ENCODE peak calls at places on chromosome 20, in eight cellular contexts. G is heart left ventricle; F is left ventricle myocardium superior; M is ELF-1; T is naive thymus-derived CD8-positive, alpha-beta T cell; N is bronchial epithelial cell; X is activated T-helper 1 cell treated with Interleukin-2 at 50 U/mL for 16 hours; R is mammary epithelial cell. U is an unnamed sample.
A peak's percentile ranks its signal among the peaks of the same experiment; 100 is the strongest.

GRCh38 chr20:53253668-53254067 is 281.5 kb downstream of the TSHZ2 start:
- DNase-seq in N (no peak), X (no peak), T (no peak), F (no peak), R (no peak), M (no peak), G (no peak), U (no peak)

GRCh38 chr20:58706150-58706892 is 13.7 kb downstream of the NPEPL1 start:
- DNase-seq in T (no peak), N (no peak), M (no peak), F (peak; percentile 13), X (no peak), R (no peak), G (no peak), U (no peak)

GRCh38 chr20:63858393-63859165 is 2.7 kb upstream of the ABHD16B start:
- DNase-seq in N (no peak), F (peak; percentile 68), T (no peak), G (peak; percentile 78), X (no peak), R (no peak), M (peak; percentile 69), U (peak; percentile 97)

GRCh38 chr20:57032847-57033246 is 233.6 kb downstream of the BMP7 start:
- DNase-seq in M (peak; percentile 68), G (no peak), N (no peak), T (no peak), X (no peak), R (no peak), F (no peak), U (no peak)

GRCh38 chr20:39190666-39191570 is 228.8 kb downstream of the DHX35 start:
- DNase-seq in X (no peak), F (no peak), G (no peak), R (peak; percentile 82), N (peak; percentile 94), T (no peak), M (peak; percentile 7), U (peak; percentile 48)

GRCh38 chr20:24784607-24785006 is 164.5 kb upstream of the CST7 start:
- DNase-seq in T (no peak), M (no peak), N (no peak), R (no peak), X (no peak), F (no peak), G (no peak), U (no peak)

GRCh38 chr20:57329608-57330221 is at the start of gene SPO11:
- DNase-seq in N (no peak), M (peak; percentile 63), X (no peak), R (no peak), G (no peak), T (no peak), F (no peak), U (peak; percentile 61)

GRCh38 chr20:62755817-62756724 is 40.2 kb upstream of the MRGBP start:
- DNase-seq in G (no peak), R (no peak), T (no peak), N (no peak), X (no peak), M (no peak), F (peak; percentile 28), U (no peak)

GRCh38 chr20:57350086-57350710 is 857 bp upstream of the RAE1 start:
- DNase-seq in R (no peak), G (no peak), X (no peak), N (peak; percentile 18), F (no peak), M (no peak), T (no peak), U (peak; percentile 15)

GRCh38 chr20:56517641-56518040 is 6.9 kb upstream of the FAM209A start:
- DNase-seq in X (no peak), N (no peak), G (no peak), F (no peak), M (no peak), R (no peak), T (no peak), U (no peak)

GRCh38 chr20:50372770-50373088 is 137.5 kb upstream of the PTPN1 start:
- DNase-seq in X (no peak), R (peak; percentile 28), N (no peak), G (no peak), M (peak; percentile 71), F (no peak), T (no peak), U (no peak)

GRCh38 chr20:11277170-11277569 is 603.4 kb upstream of the JAG1 start:
- DNase-seq in X (no peak), T (no peak), M (no peak), F (no peak), R (no peak), N (no peak), G (no peak), U (no peak)

GRCh38 chr20:10061641-10062040 is 26.9 kb downstream of the ANKEF1 start:
- DNase-seq in G (no peak), X (no peak), F (no peak), T (no peak), R (no peak), N (no peak), M (peak; percentile 69), U (peak; percentile 35)

GRCh38 chr20:8951136-8951535 is 117.8 kb upstream of the PLCB4 start:
- DNase-seq in N (no peak), R (no peak), M (no peak), G (no peak), T (no peak), X (no peak), F (no peak), U (no peak)

GRCh38 chr20:46977204-46977603 is 82.6 kb downstream of the EYA2 start:
- DNase-seq in F (no peak), X (no peak), N (no peak), M (no peak), G (no peak), T (no peak), R (no peak), U (no peak)

GRCh38 chr20:11677445-11678235 is 240.1 kb upstream of the BTBD3 start:
- DNase-seq in X (no peak), N (no peak), T (no peak), M (no peak), G (no peak), F (no peak), R (no peak), U (no peak)

GRCh38 chr20:1451092-1451491 is 15.6 kb downstream of the NSFL1C start:
- DNase-seq in X (no peak), N (no peak), T (no peak), G (no peak), M (no peak), R (peak; percentile 27), F (no peak), U (no peak)

GRCh38 chr20:63138855-63139341 is 77.0 kb downstream of the YTHDF1 start:
- DNase-seq in N (no peak), M (no peak), F (no peak), T (no peak), G (no peak), X (no peak), R (peak; percentile 59), U (no peak)

GRCh38 chr20:61929971-61930666 is 135.6 kb downstream of the TAF4 start:
- DNase-seq in F (peak; percentile 14), N (no peak), X (no peak), M (no peak), R (no peak), G (no peak), T (no peak), U (no peak)

GRCh38 chr20:48227381-48227780 is 442.1 kb upstream of the SULF2 start:
- DNase-seq in X (no peak), F (no peak), G (no peak), R (no peak), T (no peak), N (no peak), M (no peak), U (no peak)

GRCh38 chr20:24027229-24027628 is 38.6 kb upstream of the GGTLC1 start:
- DNase-seq in F (peak; percentile 69), R (no peak), T (peak; percentile 84), N (peak; percentile 45), M (no peak), G (peak; percentile 63), X (peak; percentile 67), U (peak; percentile 36)

GRCh38 chr20:56316051-56316450 is 42.7 kb upstream of the FAM210B start:
- DNase-seq in N (no peak), T (no peak), X (no peak), R (no peak), G (no peak), M (no peak), F (no peak), U (no peak)

GRCh38 chr20:10863337-10864060 is 189.7 kb upstream of the JAG1 start:
- DNase-seq in N (peak; percentile 70), R (peak; percentile 23), M (no peak), F (peak; percentile 30), T (no peak), X (no peak), G (peak; percentile 31), U (no peak)

GRCh38 chr20:48467622-48468021 is 360.2 kb downstream of the PREX1 start:
- DNase-seq in M (no peak), X (no peak), R (no peak), G (no peak), N (no peak), T (no peak), F (no peak), U (no peak)

GRCh38 chr20:53635189-53635588 is 41.5 kb upstream of the ZNF217 start:
- DNase-seq in N (no peak), G (peak; percentile 15), F (no peak), M (no peak), R (no peak), X (no peak), T (no peak), U (no peak)

GRCh38 chr20:42308980-42309524 is 690.9 kb upstream of the CHD6 start:
- DNase-seq in F (no peak), M (no peak), T (no peak), G (no peak), R (no peak), X (no peak), N (no peak), U (no peak)

GRCh38 chr20:40738976-40739375 is 49.9 kb upstream of the MAFB start:
- DNase-seq in X (no peak), F (no peak), N (no peak), R (no peak), G (no peak), M (no peak), T (no peak), U (peak; percentile 28)

GRCh38 chr20:33552519-33552918 is 62.6 kb downstream of the CBFA2T2 start:
- DNase-seq in X (no peak), R (no peak), G (no peak), M (no peak), T (no peak), N (no peak), F (no peak), U (no peak)

GRCh38 chr20:13392391-13392790 is 171.3 kb downstream of the ISM1 start:
- DNase-seq in M (no peak), R (no peak), G (no peak), T (no peak), X (no peak), N (no peak), F (no peak), U (no peak)

GRCh38 chr20:8756410-8756809 is 312.5 kb upstream of the PLCB4 start:
- DNase-seq in M (peak; percentile 9), R (peak; percentile 23), F (no peak), N (peak; percentile 64), T (no peak), G (no peak), X (no peak), U (peak; percentile 5)

GRCh38 chr20:50249447-50250388 is 59.1 kb downstream of the CEBPB start:
- DNase-seq in X (no peak), M (no peak), T (no peak), G (no peak), N (no peak), F (no peak), R (no peak), U (no peak)

GRCh38 chr20:19858972-19859371 is 100.9 kb downstream of the RIN2 start:
- DNase-seq in R (no peak), G (no peak), X (no peak), N (peak; percentile 32), F (no peak), M (peak; percentile 19), T (no peak), U (no peak)

GRCh38 chr20:51394706-51395105 is 147.8 kb downstream of the NFATC2 start:
- DNase-seq in T (no peak), G (no peak), M (no peak), X (no peak), F (no peak), R (no peak), N (no peak), U (no peak)

GRCh38 chr20:48592107-48592940 is 235.5 kb downstream of the PREX1 start:
- DNase-seq in X (no peak), G (no peak), M (no peak), F (no peak), T (no peak), R (no peak), N (no peak), U (no peak)

U was measured in left kidney.